ENCODE peak calls at places on chromosomes 2 and 18, in four cellular contexts. One of them, this sample, is unnamed.

GRCh38 chr2:239554761-239555565 is 154.1 kb upstream of the HDAC4 start:
- DNase-seq in dorsolateral prefrontal cortex: no peak
- DNase-seq in astrocyte: no peak
- DNase-seq in endothelial cell: no peak
- DNase-seq in this sample: no peak

GRCh38 chr18:26335139-26335933 is 109.1 kb downstream of the TAF4B start:
- DNase-seq in astrocyte: no peak
- DNase-seq in endothelial cell: no peak
- DNase-seq in dorsolateral prefrontal cortex: no peak
- DNase-seq in this sample: no peak

GRCh38 chr2:208134928-208135586 is 5.4 kb upstream of the CRYGC start:
- DNase-seq in astrocyte: no peak
- DNase-seq in endothelial cell: no peak
- DNase-seq in dorsolateral prefrontal cortex: no peak
- DNase-seq in this sample: no peak

GRCh38 chr2:238378230-238379095 is 48.3 kb upstream of the ASB1 start:
- DNase-seq in astrocyte: no peak
- DNase-seq in endothelial cell: no peak
- DNase-seq in dorsolateral prefrontal cortex: no peak
- DNase-seq in this sample: no peak

GRCh38 chr18:23716966-23717365 is 27.7 kb downstream of the LAMA3 start:
- DNase-seq in dorsolateral prefrontal cortex: no peak
- DNase-seq in endothelial cell: no peak
- DNase-seq in astrocyte: no peak
- DNase-seq in this sample: no peak

GRCh38 chr2:10357770-10358169 is 55.1 kb downstream of the HPCAL1 start:
- DNase-seq in dorsolateral prefrontal cortex: no peak
- DNase-seq in astrocyte: no peak
- DNase-seq in endothelial cell: no peak
- DNase-seq in this sample: no peak

GRCh38 chr2:221571391-221572179 is 519 bp downstream of the EPHA4 start:
- DNase-seq in dorsolateral prefrontal cortex: no peak
- DNase-seq in endothelial cell: peak; percentile 49
- DNase-seq in astrocyte: peak; percentile 23
- DNase-seq in this sample: no peak

GRCh38 chr2:162574615-162575452 is 230.9 kb downstream of the GCA start:
- DNase-seq in astrocyte: no peak
- DNase-seq in dorsolateral prefrontal cortex: no peak
- DNase-seq in endothelial cell: no peak
- DNase-seq in this sample: no peak

GRCh38 chr2:128354731-128355470 is 36.2 kb upstream of the HS6ST1 start:
- DNase-seq in dorsolateral prefrontal cortex: no peak
- DNase-seq in astrocyte: no peak
- DNase-seq in endothelial cell: no peak
- DNase-seq in this sample: no peak

GRCh38 chr2:16755377-16755776 is 89.7 kb upstream of the CYRIA start:
- DNase-seq in endothelial cell: no peak
- DNase-seq in dorsolateral prefrontal cortex: no peak
- DNase-seq in astrocyte: no peak
- DNase-seq in this sample: no peak

GRCh38 chr2:226831266-226831665 is 4.6 kb upstream of the RHBDD1 start:
- DNase-seq in astrocyte: no peak
- DNase-seq in dorsolateral prefrontal cortex: no peak
- DNase-seq in endothelial cell: no peak
- DNase-seq in this sample: no peak

DNA sequence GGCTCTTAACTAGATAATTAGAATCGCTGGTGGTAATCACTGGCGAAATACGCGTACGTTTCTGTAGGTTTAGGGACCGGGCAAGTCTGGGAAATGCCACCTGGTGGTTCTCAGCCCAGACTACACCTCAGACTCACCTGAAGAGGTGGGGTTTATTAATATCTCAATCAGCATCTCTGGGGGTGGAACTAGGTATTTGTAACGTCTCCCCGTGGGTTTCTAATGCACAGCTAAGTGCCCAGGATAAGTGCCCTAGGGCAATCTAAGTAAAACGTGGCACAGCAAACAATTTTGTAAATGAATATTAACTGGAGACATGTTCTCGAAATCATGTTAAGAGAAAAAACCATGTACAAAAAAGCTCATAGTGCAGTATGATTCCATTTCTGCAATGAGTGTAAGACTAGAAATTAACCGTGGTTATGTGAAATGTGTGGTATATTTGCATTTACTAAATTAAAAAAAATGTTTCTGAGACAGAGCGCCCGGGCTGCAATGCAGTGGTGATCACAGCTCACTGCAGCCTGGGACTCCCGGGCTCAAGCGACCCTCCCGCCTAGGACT is 760 bp upstream of the CNOT11 start:
- DNase-seq in dorsolateral prefrontal cortex: no peak
- DNase-seq in astrocyte: no peak
- DNase-seq in endothelial cell: peak; percentile 22
- DNase-seq in this sample: no peak
- TF ChIP-seq CTCF in dorsolateral prefrontal cortex: no peak
- TF ChIP-seq CTCF in astrocyte: peak; percentile 3
- TF ChIP-seq CTCF in endothelial cell: peak; percentile 70
- TF ChIP-seq CTCF in this sample: no peak

GRCh38 chr18:62717059-62717849 is 1.9 kb downstream of the PHLPP1 start:
- DNase-seq in dorsolateral prefrontal cortex: peak; percentile 47
- DNase-seq in endothelial cell: peak; percentile 7
- DNase-seq in astrocyte: peak; percentile 70
- DNase-seq in this sample: no peak

GRCh38 chr18:62715439-62715792 is at the start of gene PHLPP1:
- DNase-seq in endothelial cell: no peak
- DNase-seq in astrocyte: no peak
- DNase-seq in dorsolateral prefrontal cortex: no peak
- DNase-seq in this sample: no peak

GRCh38 chr18:62715829-62716678 is 713 bp downstream of the PHLPP1 start:
- DNase-seq in astrocyte: peak; percentile 42
- DNase-seq in endothelial cell: peak; percentile 62
- DNase-seq in dorsolateral prefrontal cortex: no peak
- DNase-seq in this sample: no peak

GRCh38 chr18:62717850-62718229 is 2.5 kb downstream of the PHLPP1 start:
- DNase-seq in dorsolateral prefrontal cortex: no peak
- DNase-seq in astrocyte: peak; percentile 49
- DNase-seq in endothelial cell: no peak
- DNase-seq in this sample: no peak

GRCh38 chr18:62716679-62717058 is 1.3 kb downstream of the PHLPP1 start:
- DNase-seq in astrocyte: peak; percentile 11
- DNase-seq in dorsolateral prefrontal cortex: no peak
- DNase-seq in endothelial cell: peak; percentile 69
- DNase-seq in this sample: peak; percentile 49
- TF ChIP-seq CTCF in astrocyte: no peak
- TF ChIP-seq CTCF in dorsolateral prefrontal cortex: peak; percentile 29
- TF ChIP-seq CTCF in endothelial cell: no peak
- TF ChIP-seq CTCF in this sample: peak; percentile 23

GRCh38 chr18:11729556-11729955 is 40.5 kb downstream of the GNAL start:
- DNase-seq in endothelial cell: no peak
- DNase-seq in dorsolateral prefrontal cortex: no peak
- DNase-seq in astrocyte: no peak
- DNase-seq in this sample: no peak

GRCh38 chr18:11726556-11726955 is 37.5 kb downstream of the GNAL start:
- DNase-seq in astrocyte: no peak
- DNase-seq in dorsolateral prefrontal cortex: no peak
- DNase-seq in endothelial cell: no peak
- DNase-seq in this sample: no peak

GRCh38 chr18:11733031-11733430 is 44.0 kb downstream of the GNAL start:
- DNase-seq in endothelial cell: peak; percentile 84
- DNase-seq in astrocyte: peak; percentile 20
- DNase-seq in dorsolateral prefrontal cortex: peak; percentile 73
- DNase-seq in this sample: peak; percentile 46

GRCh38 chr18:11728247-11728646 is 39.2 kb downstream of the GNAL start:
- DNase-seq in astrocyte: no peak
- DNase-seq in dorsolateral prefrontal cortex: no peak
- DNase-seq in endothelial cell: peak; percentile 18
- DNase-seq in this sample: no peak
- TF ChIP-seq CTCF in astrocyte: no peak
- TF ChIP-seq CTCF in dorsolateral prefrontal cortex: no peak
- TF ChIP-seq CTCF in endothelial cell: no peak
- TF ChIP-seq CTCF in this sample: no peak

DNA sequence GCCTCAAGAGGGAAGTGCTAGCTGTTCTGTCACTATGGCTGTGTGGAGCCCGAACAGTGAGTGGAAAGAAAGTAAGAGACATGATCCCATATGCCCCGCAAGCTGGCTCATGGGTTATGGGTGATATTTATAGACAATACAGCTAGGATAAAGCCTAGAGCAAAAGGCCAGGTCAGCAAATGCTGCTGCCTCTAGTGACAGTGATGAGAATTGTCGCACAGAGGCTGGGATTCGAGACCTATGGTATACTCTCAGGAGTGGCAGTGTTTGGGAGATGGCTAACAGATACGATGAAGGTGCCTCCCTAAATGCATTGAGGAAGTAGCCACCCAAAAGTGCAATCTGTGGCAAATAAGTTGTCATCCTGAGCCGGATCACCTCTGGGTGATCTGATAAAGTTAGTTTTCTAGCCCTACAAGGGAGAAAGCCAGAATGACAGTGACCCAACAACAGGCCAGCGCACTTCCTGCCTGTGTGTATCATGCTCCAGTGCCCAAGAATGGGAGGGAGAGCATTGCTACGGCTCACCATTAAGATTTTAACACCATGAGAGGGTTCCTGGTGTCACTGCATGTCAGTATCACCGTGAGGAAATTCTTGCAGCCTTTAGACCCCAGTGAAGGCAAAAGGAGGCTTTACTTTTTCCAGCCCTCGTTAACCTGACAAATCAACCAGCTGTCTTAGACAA is 92.3 kb upstream of the TGFA start:
- DNase-seq in astrocyte: no peak
- DNase-seq in dorsolateral prefrontal cortex: no peak
- DNase-seq in endothelial cell: peak; percentile 17
- DNase-seq in this sample: no peak
- TF ChIP-seq CTCF in astrocyte: peak; percentile 23
- TF ChIP-seq CTCF in dorsolateral prefrontal cortex: no peak
- TF ChIP-seq CTCF in endothelial cell: no peak
- TF ChIP-seq CTCF in this sample: peak; percentile 8

GRCh38 chr2:96509847-96510230 is 4.7 kb upstream of the NEURL3 start:
- DNase-seq in dorsolateral prefrontal cortex: no peak
- DNase-seq in astrocyte: no peak
- DNase-seq in endothelial cell: no peak
- DNase-seq in this sample: no peak
- TF ChIP-seq CTCF in dorsolateral prefrontal cortex: no peak
- TF ChIP-seq CTCF in astrocyte: no peak
- TF ChIP-seq CTCF in endothelial cell: no peak
- TF ChIP-seq CTCF in this sample: no peak

GRCh38 chr2:47225061-47225783 is 70.1 kb upstream of the STPG4 start:
- DNase-seq in endothelial cell: no peak
- DNase-seq in astrocyte: peak; percentile 82
- DNase-seq in dorsolateral prefrontal cortex: no peak
- DNase-seq in this sample: no peak
- TF ChIP-seq CTCF in endothelial cell: no peak
- TF ChIP-seq CTCF in astrocyte: no peak
- TF ChIP-seq CTCF in dorsolateral prefrontal cortex: no peak
- TF ChIP-seq CTCF in this sample: no peak

DNA sequence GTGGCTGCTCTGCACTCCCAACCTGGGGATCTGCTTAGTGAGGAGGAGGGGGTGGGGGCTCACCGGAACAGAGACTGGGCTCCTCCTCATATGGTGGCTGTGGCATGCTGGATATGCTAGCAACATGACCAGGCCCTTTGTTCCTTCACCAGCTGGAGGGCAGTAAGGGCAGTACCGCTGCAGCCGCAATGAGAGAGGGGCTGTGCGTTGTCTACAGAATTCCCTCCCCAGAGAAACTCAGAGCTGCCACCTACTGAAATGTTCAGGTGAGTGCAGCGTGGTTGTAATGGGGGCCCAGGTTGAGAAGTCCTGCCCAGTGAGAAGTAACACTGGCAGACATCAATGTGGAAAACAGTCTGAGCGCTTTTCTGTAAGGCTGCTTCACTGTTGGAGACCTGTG is 1211.9 kb upstream of the NXPH2 start:
- DNase-seq in endothelial cell: no peak
- DNase-seq in dorsolateral prefrontal cortex: no peak
- DNase-seq in astrocyte: no peak
- DNase-seq in this sample: no peak
- TF ChIP-seq CTCF in endothelial cell: no peak
- TF ChIP-seq CTCF in dorsolateral prefrontal cortex: no peak
- TF ChIP-seq CTCF in astrocyte: no peak
- TF ChIP-seq CTCF in this sample: no peak

GRCh38 chr2:112181571-112182290 is 43.5 kb downstream of the FBLN7 start:
- DNase-seq in dorsolateral prefrontal cortex: no peak
- DNase-seq in endothelial cell: peak; percentile 23
- DNase-seq in astrocyte: no peak
- DNase-seq in this sample: no peak
- TF ChIP-seq CTCF in dorsolateral prefrontal cortex: no peak
- TF ChIP-seq CTCF in endothelial cell: no peak
- TF ChIP-seq CTCF in astrocyte: no peak
- TF ChIP-seq CTCF in this sample: no peak

This sample was measured in D721Med.